ENCODE peak calls at places on chromosomes 7 and 10, in seven cellular contexts. I is Panc1, F is PC-9, E is SJCRH30, G is neural progenitor cell, O is A549, X is heart left ventricle. T is an unnamed sample. For H3K9me3, the result is how much of the 10 kb centered on the place peaks cover.

GRCh38 chr7:77537595-77538185 is 595 bp downstream of the PTPN12 start:
- DNase-seq in F (peak), I (no peak), O (peak), E (peak), X (peak), G (peak), T (peak)

GRCh38 chr7:115869225-115869624 is 161.3 kb downstream of the TFEC start:
- DNase-seq in O (no peak), G (no peak), F (no peak), E (no peak), I (no peak), X (no peak), T (no peak)

GRCh38 chr10:10699427-10699826 is 318.2 kb upstream of the CELF2 start:
- DNase-seq in G (no peak), E (no peak), I (no peak), X (no peak), O (no peak), F (no peak), T (no peak)

GRCh38 chr7:27271384-27271783 is 28.8 kb downstream of the EVX1 start:
- DNase-seq in X (no peak), G (no peak), O (no peak), E (no peak), I (no peak), F (no peak), T (no peak)

GRCh38 chr10:484925-485661 is 204.4 kb downstream of the DIP2C start:
- DNase-seq in E (no peak), I (no peak), O (no peak), X (no peak), F (no peak), G (no peak), T (no peak)

GRCh38 chr10:75611081-75611971 is 179.9 kb downstream of the LRMDA start:
- DNase-seq in E (no peak), F (no peak), O (no peak), X (no peak), I (no peak), G (no peak), T (no peak)

GRCh38 chr10:66215005-66215404 is 710.8 kb upstream of the LRRTM3 start:
- DNase-seq in I (no peak), E (no peak), G (peak), F (no peak), X (no peak), O (peak), T (peak)

GRCh38 chr10:84191106-84191505 is 3.2 kb upstream of the CDHR1 start:
- DNase-seq in X (no peak), I (no peak), O (no peak), E (no peak), F (no peak), G (no peak), T (no peak)

GRCh38 chr7:69445549-69445948 is 152.7 kb upstream of the AUTS2 start:
- DNase-seq in X (no peak), O (no peak), E (no peak), I (no peak), G (no peak), F (no peak), T (peak)

GRCh38 chr7:92306153-92306552 is 60.4 kb downstream of the ANKIB1 start:
- DNase-seq in F (no peak), O (no peak), G (no peak), E (no peak), I (no peak), X (no peak), T (no peak)

GRCh38 chr10:88064608-88065383 is 201.4 kb downstream of the PTEN start:
- DNase-seq in X (peak), O (no peak), E (no peak), F (no peak), I (no peak), G (no peak), T (peak)

GRCh38 chr7:36188266-36188665 is 35.2 kb downstream of the EEPD1 start:
- DNase-seq in F (no peak), O (no peak), X (no peak), E (no peak), G (no peak), I (no peak), T (no peak)

GRCh38 chr10:75845538-75845937 is 414.1 kb downstream of the LRMDA start:
- DNase-seq in X (no peak), F (no peak), O (no peak), I (no peak), E (no peak), G (no peak), T (no peak)

GRCh38 chr7:36958094-36958718 is 233.9 kb upstream of the AOAH start:
- DNase-seq in E (no peak), I (no peak), F (no peak), X (no peak), G (no peak), O (no peak), T (no peak)

GRCh38 chr10:12041766-12042408 is 722 bp downstream of the UPF2 start:
- DNase-seq in G (peak), E (peak), O (peak), I (no peak), X (no peak), F (peak), T (no peak)

GRCh38 chr7:43956022-43956421 is 29.8 kb downstream of the UBE2D4 start:
- DNase-seq in O (no peak), G (no peak), E (no peak), X (no peak), I (no peak), F (no peak), T (no peak)

GRCh38 chr7:122532406-122533269 is 166.3 kb downstream of the RNF133 start:
- DNase-seq in E (no peak), O (no peak), I (no peak), G (peak), F (no peak), X (no peak), T (no peak)

GRCh38 chr10:94125856-94126255 is 132.1 kb downstream of the PLCE1 start:
- DNase-seq in X (no peak), O (peak), G (peak), F (no peak), E (no peak), I (no peak), T (no peak)

GRCh38 chr10:88974012-88974411 is 16.6 kb upstream of the FAS start:
- DNase-seq in G (no peak), E (no peak), I (no peak), F (no peak), X (no peak), O (no peak), T (no peak)

GRCh38 chr7:44103941-44104879 is at the start of gene AEBP1:
- DNase-seq in X (peak), E (peak), O (no peak), I (no peak), G (peak), F (no peak), T (peak)

GRCh38 chr10:12351447-12351846 is 2.1 kb downstream of the CAMK1D start:
- DNase-seq in F (no peak), I (no peak), O (no peak), X (no peak), G (no peak), E (peak), T (peak)

GRCh38 chr10:17423641-17424186 is 30.7 kb downstream of the ST8SIA6 start:
- DNase-seq in O (no peak), E (no peak), G (peak), X (no peak), I (no peak), F (no peak), T (no peak)

GRCh38 chr10:121823993-121824463 is 103.8 kb downstream of the ATE1 start:
- DNase-seq in E (peak), O (peak), I (peak), X (no peak), F (no peak), G (peak), T (no peak)

GRCh38 chr7:12573885-12574284 is 3.4 kb downstream of the SCIN start:
- DNase-seq in G (no peak), F (no peak), O (no peak), I (no peak), X (no peak), E (no peak), T (no peak)

GRCh38 chr10:110416776-110417732 is 80.7 kb upstream of the DUSP5 start:
- DNase-seq in F (no peak), I (no peak), G (no peak), X (no peak), O (peak), E (no peak), T (no peak)

GRCh38 chr7:155638366-155638765 is 6.1 kb upstream of the RBM33 start:
- DNase-seq in I (no peak), E (no peak), O (no peak), G (no peak), F (no peak), X (no peak), T (no peak)

GRCh38 chr7:20798694-20799121 is 12.0 kb upstream of the SP8 start:
- DNase-seq in F (no peak), E (no peak), X (no peak), G (peak), I (no peak), O (no peak), T (no peak)

GRCh38 chr10:21473541-21473940 is 51.9 kb downstream of the SKIDA1 start:
- DNase-seq in O (no peak), F (no peak), X (no peak), I (no peak), E (no peak), G (no peak), T (no peak)

GRCh38 chr7:149493366-149493765 is 4.2 kb downstream of the ZNF746 start:
- DNase-seq in G (no peak), F (no peak), X (no peak), E (no peak), I (no peak), O (no peak), T (no peak)

GRCh38 chr7:150356265-150356897 is 12.2 kb upstream of the REPIN1 start:
- DNase-seq in E (no peak), F (no peak), I (no peak), X (no peak), G (peak), O (peak), T (no peak)

GRCh38 chr7:88091988-88092675 is 127.7 kb downstream of the SRI start:
- DNase-seq in I (no peak), G (no peak), X (no peak), O (no peak), F (no peak), E (peak), T (no peak)

GRCh38 chr7:104789780-104790179 is 224.2 kb upstream of the KMT2E start:
- DNase-seq in X (no peak), G (no peak), F (no peak), I (no peak), O (no peak), E (no peak), T (no peak)

GRCh38 chr10:42149722-42150427 is 488.5 kb downstream of the ZNF33B start:
- DNase-seq in X (peak), I (no peak), F (no peak), E (no peak), G (no peak), O (no peak), T (no peak)

GRCh38 chr10:104631946-104632345 is 9.1 kb upstream of the SORCS3 start:
- DNase-seq in G (no peak), E (no peak), I (no peak), O (no peak), X (no peak), F (no peak), T (no peak)

DNA sequence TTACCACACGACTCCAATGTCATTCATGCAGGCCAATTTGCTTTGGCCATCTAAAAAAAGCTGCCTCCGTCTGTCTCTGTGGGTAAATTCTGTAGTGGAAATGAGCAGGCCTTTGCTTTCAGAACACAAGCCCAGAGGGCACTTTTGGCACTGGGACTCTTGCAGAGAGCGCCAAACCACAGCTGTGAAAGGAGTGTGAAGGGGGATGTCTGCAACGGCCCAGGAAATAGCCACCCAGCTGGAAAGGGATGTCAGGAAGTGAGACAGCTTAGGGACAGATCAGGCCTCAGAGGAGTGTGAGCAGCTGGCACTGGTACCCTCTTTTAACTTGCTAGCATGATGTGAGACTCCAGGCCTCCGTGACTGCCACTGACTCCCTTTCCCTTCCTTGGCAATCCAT is 152.4 kb downstream of the DKK1 start:
- DNase-seq in E (peak), X (no peak), I (no peak), O (no peak), G (no peak), F (no peak), T (peak)
- H3K9me3 ChIP-seq in E (under half), X (under half), I (under half), O (under half), G (under half), F (under half), T (under half)

GRCh38 chr7:4202154-4202553 is 479.9 kb upstream of the FOXK1 start:
- DNase-seq in E (no peak), G (no peak), X (no peak), F (no peak), O (no peak), I (no peak), T (no peak)

GRCh38 chr7:4203786-4204185 is 478.3 kb upstream of the FOXK1 start:
- DNase-seq in G (no peak), X (no peak), F (no peak), E (no peak), O (no peak), I (no peak), T (no peak)

GRCh38 chr7:4201566-4201965 is 480.5 kb upstream of the FOXK1 start:
- DNase-seq in I (no peak), O (no peak), X (no peak), F (no peak), G (no peak), E (no peak), T (no peak)

GRCh38 chr7:4204530-4205165 is 477.4 kb upstream of the FOXK1 start:
- DNase-seq in O (peak), I (no peak), F (no peak), X (no peak), G (peak), E (no peak), T (no peak)

GRCh38 chr7:4202954-4203353 is 479.1 kb upstream of the FOXK1 start:
- DNase-seq in G (no peak), I (no peak), O (no peak), X (no peak), F (no peak), E (no peak), T (no peak)
- H3K9me3 ChIP-seq in G (under half), I (under half), O (under half), X (under half), F (under half), E (under half), T (under half)

GRCh38 chr7:4470246-4470645 is 211.8 kb upstream of the FOXK1 start:
- DNase-seq in G (peak), E (peak), X (no peak), I (no peak), O (no peak), F (no peak), T (no peak)

GRCh38 chr7:4472739-4473138 is 209.4 kb upstream of the FOXK1 start:
- DNase-seq in O (no peak), G (peak), E (no peak), X (no peak), F (no peak), I (no peak), T (no peak)

DNA sequence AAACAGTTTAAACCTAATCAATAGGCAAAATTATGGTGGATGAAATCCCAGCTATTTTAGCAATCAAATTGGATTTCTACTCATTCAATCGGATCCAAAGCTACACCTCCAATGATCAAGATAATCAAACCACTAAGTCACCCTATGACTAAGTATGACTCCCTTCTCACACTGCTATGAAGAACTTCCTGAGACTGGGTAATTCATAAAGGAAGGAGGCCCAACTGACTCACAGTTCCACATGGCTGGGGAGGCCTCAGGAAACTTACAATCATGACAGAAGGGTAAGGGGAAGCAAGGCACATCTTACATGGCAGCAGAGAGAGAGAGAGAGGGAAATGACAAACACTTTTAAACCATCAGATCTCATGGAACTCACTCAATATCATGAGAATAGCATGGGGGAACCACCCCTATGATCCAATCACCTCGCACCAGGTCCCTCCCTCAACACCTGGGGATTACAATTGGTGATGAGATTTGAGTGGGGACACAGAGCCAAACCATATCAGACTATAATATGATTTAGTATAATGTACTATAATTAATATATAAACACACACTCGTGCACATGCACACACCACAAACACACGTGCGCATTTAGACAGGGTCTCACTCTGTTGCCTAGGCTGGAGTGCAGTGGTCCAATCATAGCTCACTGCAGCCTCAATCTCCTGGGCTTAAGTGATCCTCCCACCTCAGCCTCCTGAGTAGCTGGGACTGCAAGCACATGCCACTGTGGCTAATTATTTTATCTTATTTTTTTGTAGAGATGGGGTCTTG is 213.6 kb upstream of the FOXK1 start:
- DNase-seq in I (no peak), X (no peak), F (no peak), O (no peak), E (no peak), G (no peak), T (no peak)
- H3K9me3 ChIP-seq in I (under half), X (under half), F (under half), O (under half), E (under half), G (under half), T (under half)

DNA sequence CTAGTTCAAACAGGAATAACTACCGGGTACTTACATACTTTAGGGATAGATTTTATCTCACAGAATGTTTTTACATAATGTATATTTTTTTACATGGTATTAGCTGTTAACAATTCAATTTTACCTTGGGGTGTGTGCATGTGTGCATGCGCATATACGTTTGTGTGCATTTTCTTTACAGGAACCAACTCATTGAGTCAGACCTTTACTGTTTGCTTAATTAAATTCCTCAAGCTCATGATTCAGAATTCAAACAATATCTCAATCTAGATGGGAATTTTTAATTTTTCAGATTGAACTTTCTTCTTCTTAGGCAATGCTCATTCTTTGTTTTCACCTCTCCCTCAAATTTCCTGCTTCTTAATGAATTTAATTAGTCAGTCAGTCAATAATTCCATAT is 24.7 kb upstream of the WASL start:
- DNase-seq in G (no peak), X (no peak), I (no peak), E (no peak), F (no peak), O (peak), T (no peak)
- H3K9me3 ChIP-seq in G (under half), X (under half), I (under half), E (under half), F (under half), O (under half), T (under half)

GRCh38 chr7:40889099-40889498 is 754.3 kb downstream of the SUGCT start:
- DNase-seq in I (no peak), G (no peak), O (no peak), F (no peak), X (no peak), E (no peak), T (no peak)
- H3K9me3 ChIP-seq in I (under half), G (under half), O (under half), F (under half), X (under half), E (under half), T (under half)

GRCh38 chr7:64614812-64615211 is 51.1 kb upstream of the ZNF107 start:
- DNase-seq in G (no peak), E (no peak), F (no peak), O (no peak), I (no peak), X (no peak), T (no peak)

GRCh38 chr7:64621656-64622055 is 44.3 kb upstream of the ZNF107 start:
- DNase-seq in X (no peak), E (no peak), O (no peak), I (no peak), G (no peak), F (no peak), T (no peak)

GRCh38 chr7:64619705-64620104 is 46.2 kb upstream of the ZNF107 start:
- DNase-seq in F (no peak), G (no peak), O (no peak), I (no peak), X (no peak), E (no peak), T (no peak)

GRCh38 chr7:64613653-64614052 is 50.8 kb upstream of the ZNF680 start:
- DNase-seq in F (no peak), E (no peak), O (no peak), X (no peak), G (no peak), I (no peak), T (no peak)

GRCh38 chr7:64618785-64619456 is 47.0 kb upstream of the ZNF107 start:
- DNase-seq in E (peak), F (peak), O (peak), G (peak), I (peak), X (no peak), T (peak)
- H3K9me3 ChIP-seq in E (under half), F (under half), O (under half), G (under half), I (under half), X (under half), T (under half)

GRCh38 chr10:129982825-129983224 is 18.8 kb upstream of the EBF3 start:
- DNase-seq in F (no peak), E (no peak), G (no peak), X (no peak), O (no peak), I (no peak), T (no peak)
- H3K9me3 ChIP-seq in F (under half), E (under half), G (under half), X (under half), O (under half), I (under half), T (under half)

GRCh38 chr7:96701258-96701657 is 8.4 kb downstream of the SEM1 start:
- DNase-seq in I (no peak), F (no peak), O (no peak), E (no peak), G (peak), X (no peak), T (no peak)

GRCh38 chr7:96695581-96695980 is 14.1 kb downstream of the SEM1 start:
- DNase-seq in I (no peak), X (no peak), O (no peak), G (no peak), F (no peak), E (no peak), T (no peak)

GRCh38 chr7:96700516-96700915 is 9.1 kb downstream of the SEM1 start:
- DNase-seq in G (no peak), E (no peak), F (no peak), I (no peak), O (no peak), X (no peak), T (no peak)

GRCh38 chr7:96697822-96698221 is 11.8 kb downstream of the SEM1 start:
- DNase-seq in G (no peak), E (no peak), F (no peak), X (no peak), O (no peak), I (no peak), T (no peak)

GRCh38 chr7:96699219-96699871 is 10.3 kb downstream of the SEM1 start:
- DNase-seq in G (no peak), I (no peak), E (no peak), O (no peak), X (no peak), F (no peak), T (no peak)
- H3K9me3 ChIP-seq in G (under half), I (under half), E (under half), O (under half), X (under half), F (under half), T (under half)

DNA sequence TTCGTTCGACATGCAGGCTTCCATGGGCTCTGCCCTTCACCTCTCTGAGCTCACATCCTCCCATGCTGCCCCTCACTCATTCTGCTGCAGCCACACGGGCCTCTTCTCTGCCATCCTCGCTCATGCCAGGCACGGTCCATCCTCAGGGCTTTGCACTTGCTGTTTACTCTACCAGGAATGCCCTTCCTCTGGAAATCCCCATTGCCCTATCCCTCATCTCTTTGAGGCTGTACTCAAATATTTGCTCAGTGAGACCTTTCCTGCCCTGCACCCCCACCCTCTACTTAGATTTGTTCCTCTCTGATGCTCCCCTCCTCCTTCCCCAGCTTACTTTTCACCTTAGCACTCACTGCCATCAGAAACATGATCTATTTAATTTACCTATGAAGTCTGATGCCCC is 107.0 kb upstream of the ZNF716 start:
- DNase-seq in F (no peak), E (no peak), O (no peak), X (no peak), G (no peak), I (no peak), T (no peak)
- H3K9me3 ChIP-seq in F (under half), E (under half), O (under half), X (under half), G (under half), I (under half), T (under half)